ENCODE peak calls at places on chromosomes 16 and 17, in seven cellular contexts. S is activated CD4-positive, alpha-beta T cell treated with anti-CD3 and anti-CD28 coated beads, Interleukin-2, amount 10 ng/mL, durations not matched to agents 7 days and 5 days; F is right lobe of liver; R is stimulated activated CD8-positive, alpha-beta memory T cell treated with anti-CD3 and anti-CD28 coated beads, Interleukin-7, amount 100 ng/mL, for 1 hour; W is KBM-7; O is NCI-H1105; M is stimulated activated CD4-positive, alpha-beta T cell treated with anti-CD3 and anti-CD28 coated beads, Interleukin-4, amount 100 ng/mL, for 4 hours. Z is an unnamed sample.

GRCh38 chr17:39792523-39793221 is 54.9 kb downstream of the GRB7 start:
- DNase-seq in S (no peak), F (no peak), R (no peak), W (no peak), O (no peak), M (no peak), Z (no peak)

GRCh38 chr17:7478276-7479138 is 924 bp downstream of the ZBTB4 start:
- DNase-seq in S (peak), F (no peak), R (no peak), W (peak), O (peak), M (peak), Z (peak)

GRCh38 chr17:39209317-39210092 is 9.4 kb downstream of the RPL19 start:
- DNase-seq in S (peak), F (no peak), R (peak), W (peak), O (no peak), M (peak), Z (peak)

GRCh38 chr17:58323420-58324408 is 4.9 kb downstream of the TSPOAP1 start:
- DNase-seq in S (no peak), F (no peak), R (no peak), W (no peak), O (no peak), M (no peak), Z (no peak)

GRCh38 chr16:3180445-3180878 is 7.5 kb upstream of the OR1F1 start:
- DNase-seq in S (no peak), F (no peak), R (no peak), W (no peak), O (no peak), M (no peak), Z (no peak)

GRCh38 chr16:25109643-25110042 is 1.9 kb upstream of the LCMT1 start:
- DNase-seq in S (no peak), F (no peak), R (no peak), W (no peak), O (no peak), M (no peak), Z (no peak)

GRCh38 chr16:57509231-57509923 is 23.1 kb upstream of the DOK4 start:
- DNase-seq in S (no peak), F (no peak), R (no peak), W (no peak), O (no peak), M (no peak), Z (peak)

GRCh38 chr17:68600881-68601564 is at the start of gene FAM20A:
- DNase-seq in S (no peak), F (peak), R (no peak), W (no peak), O (no peak), M (peak), Z (peak)

Z was measured in lower lobe of right lung.